ENCODE peak calls at places on chromosomes 16 and 17, in eight cellular contexts. One of them, this sample, is unnamed.

GRCh38 chr17:1197379-1197778 is 17.6 kb upstream of the ABR start:
- DNase-seq in CD8-positive, alpha-beta T cell: no peak
- DNase-seq in ELR: no peak
- DNase-seq in frontal cortex: no peak
- DNase-seq in cardiac fibroblast: peak
- DNase-seq in esophagus squamous epithelium: no peak
- DNase-seq in non-pigmented ciliary epithelial cell: no peak
- DNase-seq in mucosa of descending colon: peak
- DNase-seq in this sample: no peak

GRCh38 chr17:27532269-27533067 is 76.2 kb downstream of the KSR1 start:
- DNase-seq in CD8-positive, alpha-beta T cell: no peak
- DNase-seq in ELR: no peak
- DNase-seq in frontal cortex: no peak
- DNase-seq in cardiac fibroblast: peak
- DNase-seq in esophagus squamous epithelium: no peak
- DNase-seq in non-pigmented ciliary epithelial cell: peak
- DNase-seq in mucosa of descending colon: peak
- DNase-seq in this sample: no peak

GRCh38 chr17:75808905-75809621 is 24.5 kb downstream of the UNK start:
- DNase-seq in CD8-positive, alpha-beta T cell: no peak
- DNase-seq in ELR: peak
- DNase-seq in frontal cortex: no peak
- DNase-seq in cardiac fibroblast: peak
- DNase-seq in esophagus squamous epithelium: no peak
- DNase-seq in non-pigmented ciliary epithelial cell: no peak
- DNase-seq in mucosa of descending colon: peak
- DNase-seq in this sample: peak

GRCh38 chr17:44829558-44830358 is at the start of gene GJC1:
- DNase-seq in CD8-positive, alpha-beta T cell: peak
- DNase-seq in ELR: peak
- DNase-seq in frontal cortex: peak
- DNase-seq in cardiac fibroblast: peak
- DNase-seq in esophagus squamous epithelium: no peak
- DNase-seq in non-pigmented ciliary epithelial cell: no peak
- DNase-seq in mucosa of descending colon: no peak
- DNase-seq in this sample: no peak

GRCh38 chr17:49110504-49110903 is 22.1 kb upstream of the B4GALNT2 start:
- DNase-seq in CD8-positive, alpha-beta T cell: no peak
- DNase-seq in ELR: peak
- DNase-seq in frontal cortex: no peak
- DNase-seq in cardiac fibroblast: no peak
- DNase-seq in esophagus squamous epithelium: no peak
- DNase-seq in non-pigmented ciliary epithelial cell: no peak
- DNase-seq in mucosa of descending colon: no peak
- DNase-seq in this sample: peak

GRCh38 chr16:30949655-30950515 is 1.0 kb downstream of the ORAI3 start:
- DNase-seq in CD8-positive, alpha-beta T cell: peak
- DNase-seq in ELR: peak
- DNase-seq in frontal cortex: no peak
- DNase-seq in cardiac fibroblast: peak
- DNase-seq in esophagus squamous epithelium: peak
- DNase-seq in non-pigmented ciliary epithelial cell: no peak
- DNase-seq in mucosa of descending colon: peak
- DNase-seq in this sample: peak

GRCh38 chr17:55348749-55349354 is 72.8 kb downstream of the MMD start:
- DNase-seq in CD8-positive, alpha-beta T cell: peak
- DNase-seq in ELR: peak
- DNase-seq in frontal cortex: no peak
- DNase-seq in cardiac fibroblast: peak
- DNase-seq in esophagus squamous epithelium: no peak
- DNase-seq in non-pigmented ciliary epithelial cell: no peak
- DNase-seq in mucosa of descending colon: no peak
- DNase-seq in this sample: no peak

GRCh38 chr16:50251375-50252081 is 14.8 kb upstream of the ADCY7 start:
- DNase-seq in CD8-positive, alpha-beta T cell: no peak
- DNase-seq in ELR: peak
- DNase-seq in frontal cortex: no peak
- DNase-seq in cardiac fibroblast: peak
- DNase-seq in esophagus squamous epithelium: no peak
- DNase-seq in non-pigmented ciliary epithelial cell: peak
- DNase-seq in mucosa of descending colon: no peak
- DNase-seq in this sample: no peak

GRCh38 chr17:56141046-56141839 is 12.0 kb upstream of the ANKFN1 start:
- DNase-seq in CD8-positive, alpha-beta T cell: no peak
- DNase-seq in ELR: no peak
- DNase-seq in frontal cortex: no peak
- DNase-seq in cardiac fibroblast: no peak
- DNase-seq in esophagus squamous epithelium: no peak
- DNase-seq in non-pigmented ciliary epithelial cell: no peak
- DNase-seq in mucosa of descending colon: no peak
- DNase-seq in this sample: no peak

GRCh38 chr17:53527473-53527872 is 295.3 kb upstream of the KIF2B start:
- DNase-seq in CD8-positive, alpha-beta T cell: no peak
- DNase-seq in ELR: no peak
- DNase-seq in frontal cortex: no peak
- DNase-seq in cardiac fibroblast: no peak
- DNase-seq in esophagus squamous epithelium: no peak
- DNase-seq in non-pigmented ciliary epithelial cell: no peak
- DNase-seq in mucosa of descending colon: no peak
- DNase-seq in this sample: no peak

GRCh38 chr17:7702776-7703175 is 2.2 kb upstream of the EFNB3 start:
- DNase-seq in CD8-positive, alpha-beta T cell: no peak
- DNase-seq in ELR: no peak
- DNase-seq in frontal cortex: no peak
- DNase-seq in cardiac fibroblast: no peak
- DNase-seq in esophagus squamous epithelium: no peak
- DNase-seq in non-pigmented ciliary epithelial cell: no peak
- DNase-seq in mucosa of descending colon: no peak
- DNase-seq in this sample: no peak

GRCh38 chr16:86382067-86382773 is 128.1 kb upstream of the FOXF1 start:
- DNase-seq in CD8-positive, alpha-beta T cell: no peak
- DNase-seq in ELR: no peak
- DNase-seq in frontal cortex: no peak
- DNase-seq in cardiac fibroblast: no peak
- DNase-seq in esophagus squamous epithelium: no peak
- DNase-seq in non-pigmented ciliary epithelial cell: no peak
- DNase-seq in mucosa of descending colon: no peak
- DNase-seq in this sample: no peak

GRCh38 chr17:65163990-65164495 is 26.9 kb downstream of the RGS9 start:
- DNase-seq in CD8-positive, alpha-beta T cell: peak
- DNase-seq in ELR: peak
- DNase-seq in frontal cortex: no peak
- DNase-seq in cardiac fibroblast: peak
- DNase-seq in esophagus squamous epithelium: no peak
- DNase-seq in non-pigmented ciliary epithelial cell: no peak
- DNase-seq in mucosa of descending colon: no peak
- DNase-seq in this sample: peak

GRCh38 chr16:14500791-14501190 is 129.3 kb downstream of the PARN start:
- DNase-seq in CD8-positive, alpha-beta T cell: no peak
- DNase-seq in ELR: no peak
- DNase-seq in frontal cortex: no peak
- DNase-seq in cardiac fibroblast: no peak
- DNase-seq in esophagus squamous epithelium: no peak
- DNase-seq in non-pigmented ciliary epithelial cell: no peak
- DNase-seq in mucosa of descending colon: no peak
- DNase-seq in this sample: no peak

GRCh38 chr16:76428858-76429257 is 151.7 kb downstream of the CNTNAP4 start:
- DNase-seq in CD8-positive, alpha-beta T cell: no peak
- DNase-seq in ELR: no peak
- DNase-seq in frontal cortex: no peak
- DNase-seq in cardiac fibroblast: peak
- DNase-seq in esophagus squamous epithelium: no peak
- DNase-seq in non-pigmented ciliary epithelial cell: no peak
- DNase-seq in mucosa of descending colon: no peak
- DNase-seq in this sample: peak

GRCh38 chr16:8986818-8987191 is 23.1 kb upstream of the USP7 start:
- DNase-seq in CD8-positive, alpha-beta T cell: no peak
- DNase-seq in ELR: no peak
- DNase-seq in frontal cortex: no peak
- DNase-seq in cardiac fibroblast: no peak
- DNase-seq in esophagus squamous epithelium: no peak
- DNase-seq in non-pigmented ciliary epithelial cell: no peak
- DNase-seq in mucosa of descending colon: no peak
- DNase-seq in this sample: no peak

GRCh38 chr16:77171750-77172635 is 19.0 kb upstream of the MON1B start:
- DNase-seq in CD8-positive, alpha-beta T cell: peak
- DNase-seq in ELR: peak
- DNase-seq in frontal cortex: peak
- DNase-seq in cardiac fibroblast: peak
- DNase-seq in esophagus squamous epithelium: no peak
- DNase-seq in non-pigmented ciliary epithelial cell: no peak
- DNase-seq in mucosa of descending colon: no peak
- DNase-seq in this sample: peak

GRCh38 chr16:75256059-75256870 is 4.8 kb upstream of the BCAR1 start:
- DNase-seq in CD8-positive, alpha-beta T cell: no peak
- DNase-seq in ELR: peak
- DNase-seq in frontal cortex: no peak
- DNase-seq in cardiac fibroblast: no peak
- DNase-seq in esophagus squamous epithelium: no peak
- DNase-seq in non-pigmented ciliary epithelial cell: no peak
- DNase-seq in mucosa of descending colon: no peak
- DNase-seq in this sample: no peak

GRCh38 chr16:31052131-31052530 is 18.8 kb downstream of the STX4 start:
- DNase-seq in CD8-positive, alpha-beta T cell: no peak
- DNase-seq in ELR: peak
- DNase-seq in frontal cortex: no peak
- DNase-seq in cardiac fibroblast: peak
- DNase-seq in esophagus squamous epithelium: no peak
- DNase-seq in non-pigmented ciliary epithelial cell: peak
- DNase-seq in mucosa of descending colon: no peak
- DNase-seq in this sample: peak

GRCh38 chr16:35431829-35432663 is 1972.6 kb downstream of the TP53TG3F start:
- DNase-seq in CD8-positive, alpha-beta T cell: no peak
- DNase-seq in ELR: peak
- DNase-seq in frontal cortex: no peak
- DNase-seq in cardiac fibroblast: no peak
- DNase-seq in esophagus squamous epithelium: no peak
- DNase-seq in non-pigmented ciliary epithelial cell: no peak
- DNase-seq in mucosa of descending colon: no peak
- DNase-seq in this sample: no peak

GRCh38 chr17:59844884-59845594 is 47.7 kb downstream of the TUBD1 start:
- DNase-seq in CD8-positive, alpha-beta T cell: no peak
- DNase-seq in ELR: peak
- DNase-seq in frontal cortex: no peak
- DNase-seq in cardiac fibroblast: peak
- DNase-seq in esophagus squamous epithelium: no peak
- DNase-seq in non-pigmented ciliary epithelial cell: no peak
- DNase-seq in mucosa of descending colon: no peak
- DNase-seq in this sample: no peak

GRCh38 chr17:601462-602303 is 113.0 kb downstream of the VPS53 start:
- DNase-seq in CD8-positive, alpha-beta T cell: no peak
- DNase-seq in ELR: no peak
- DNase-seq in frontal cortex: no peak
- DNase-seq in cardiac fibroblast: peak
- DNase-seq in esophagus squamous epithelium: no peak
- DNase-seq in non-pigmented ciliary epithelial cell: peak
- DNase-seq in mucosa of descending colon: no peak
- DNase-seq in this sample: no peak